ENCODE peak calls at places on chromosomes 7 and 10, in ten cellular contexts. T is heart left ventricle; W is stimulated activated CD8-positive, alpha-beta memory T cell treated with anti-CD3 and anti-CD28 coated beads, Interleukin-2, amount 100 ng/mL, for 48 hours; R is left colon; K is NCI-H1105 treated with DMSO at 0.1 percent for 48 hours; E is GM04504; U is fibroblast of the conjunctiva; J is D341Med; D is EL; N is BJ. P is an unnamed sample.

GRCh38 chr7:73612598-73613269 is 11.6 kb downstream of the MLXIPL start:
- DNase-seq in J (peak), T (no peak), N (no peak), K (no peak), R (peak), U (no peak), W (no peak), E (no peak), D (peak), P (no peak)

GRCh38 chr7:77684030-77684429 is 12.2 kb upstream of the RSBN1L start:
- DNase-seq in R (no peak), U (peak), K (no peak), T (peak), D (no peak), E (no peak), J (no peak), N (no peak), W (no peak), P (no peak)

GRCh38 chr7:55484834-55485233 is 87.5 kb downstream of the VOPP1 start:
- DNase-seq in W (no peak), R (no peak), N (no peak), D (no peak), K (no peak), J (no peak), E (no peak), U (no peak), T (no peak), P (no peak)

GRCh38 chr7:123154231-123154860 is 45.4 kb downstream of the SLC13A1 start:
- DNase-seq in D (peak), W (peak), N (peak), K (peak), E (peak), U (peak), R (peak), T (peak), J (peak), P (peak)

GRCh38 chr10:77240959-77241358 is 396.6 kb downstream of the KCNMA1 start:
- DNase-seq in R (no peak), U (no peak), J (no peak), N (no peak), D (no peak), W (no peak), E (no peak), K (no peak), T (no peak), P (no peak)

GRCh38 chr7:109552017-109552416 is 982.3 kb downstream of the DNAJB9 start:
- DNase-seq in J (no peak), D (peak), E (no peak), R (no peak), U (no peak), T (no peak), K (no peak), W (no peak), N (no peak), P (no peak)

GRCh38 chr10:69065406-69066361 is 22.2 kb upstream of the SRGN start:
- DNase-seq in R (no peak), D (peak), T (peak), U (peak), W (peak), J (no peak), E (no peak), K (no peak), N (no peak), P (no peak)

GRCh38 chr10:18290651-18291313 is 150.6 kb downstream of the CACNB2 start:
- DNase-seq in D (no peak), J (peak), E (no peak), R (no peak), K (peak), U (no peak), N (no peak), W (no peak), T (no peak), P (no peak)

GRCh38 chr10:79443338-79444242 is 1.8 kb downstream of the ZCCHC24 start:
- DNase-seq in U (no peak), D (no peak), J (no peak), E (no peak), R (peak), N (no peak), W (no peak), T (no peak), K (no peak), P (peak)

GRCh38 chr7:149209518-149210269 is 14.3 kb downstream of the ZNF282 start:
- DNase-seq in U (peak), J (peak), E (no peak), W (peak), R (no peak), T (no peak), N (no peak), D (peak), K (no peak), P (no peak)

GRCh38 chr10:36256905-36257304 is 614.8 kb upstream of the FZD8 start:
- DNase-seq in U (no peak), E (peak), J (no peak), W (no peak), T (no peak), R (no peak), K (no peak), N (no peak), D (peak), P (no peak)

GRCh38 chr10:117175901-117176534 is 21.3 kb upstream of the KCNK18 start:
- DNase-seq in W (peak), E (peak), J (peak), N (peak), R (peak), T (peak), D (peak), K (peak), U (peak), P (peak)

P was measured in ovary.